ENCODE peak calls at places on chromosomes 12 and 14, in four cellular contexts. I is IMR-90, A is HepG2, X is K562. O is an unnamed sample.

GRCh38 chr12:67943295-67943892 is 45.9 kb upstream of the IFNG-AS1 start:
- DNase-seq in I (peak; percentile 74), X (peak; percentile 11), A (peak; percentile 46), O (peak; percentile 67)

GRCh38 chr12:68971404-68971803 is 38.4 kb upstream of the CPM start:
- DNase-seq in A (no peak), I (peak; percentile 82), X (no peak), O (peak; percentile 19)

GRCh38 chr12:40375076-40375475 is 150.3 kb downstream of the LRRK2 start:
- DNase-seq in I (peak; percentile 0), A (peak; percentile 2), X (no peak), O (no peak)

GRCh38 chr12:56028511-56029165 is 7.8 kb downstream of the IKZF4 start:
- DNase-seq in A (no peak), I (no peak), X (no peak), O (no peak)

GRCh38 chr14:63203618-63204406 is 431 bp upstream of the RHOJ start:
- DNase-seq in I (peak; percentile 99), A (peak; percentile 90), X (no peak), O (no peak)

GRCh38 chr12:14313379-14313778 is 52.1 kb upstream of the ATF7IP start:
- DNase-seq in X (no peak), I (peak; percentile 13), A (no peak), O (no peak)

GRCh38 chr12:53824001-53824716 is 72.4 kb upstream of the CISTR start:
- DNase-seq in A (no peak), X (no peak), I (no peak), O (no peak)

GRCh38 chr12:65534105-65534841 is 255.8 kb downstream of the MSRB3 start:
- DNase-seq in X (no peak), A (no peak), I (no peak), O (no peak)

GRCh38 chr14:20415723-20416622 is 2.7 kb upstream of the TEP1 start:
- DNase-seq in I (peak; percentile 61), A (peak; percentile 69), X (peak; percentile 35), O (peak; percentile 67)

GRCh38 chr12:19021646-19022045 is 107.9 kb upstream of the PLEKHA5 start:
- DNase-seq in A (peak; percentile 31), I (peak; percentile 58), X (no peak), O (peak; percentile 55)

GRCh38 chr12:54016478-54016964 is 7.7 kb downstream of the HOXC8 start:
- DNase-seq in X (no peak), I (peak; percentile 11), A (no peak), O (peak; percentile 84)

GRCh38 chr12:63752283-63752682 is 27.4 kb upstream of the RXYLT1 start:
- DNase-seq in X (no peak), I (no peak), A (no peak), O (no peak)

GRCh38 chr14:21454843-21455550 is 926 bp downstream of the CHD8 start:
- DNase-seq in X (no peak), A (peak; percentile 33), I (peak; percentile 6), O (no peak)

GRCh38 chr12:70849265-70849960 is 71.1 kb downstream of the PTPRR start:
- DNase-seq in X (no peak), I (peak; percentile 0), A (peak; percentile 2), O (peak; percentile 4)

GRCh38 chr14:82420874-82421273 is 887.2 kb upstream of the SEL1L start:
- DNase-seq in A (no peak), I (no peak), X (no peak), O (no peak)

GRCh38 chr12:3456809-3457208 is 34.2 kb upstream of the PRMT8 start:
- DNase-seq in A (peak; percentile 5), I (no peak), X (no peak), O (no peak)

GRCh38 chr12:111034911-111035577 is 114.7 kb upstream of the MYL2 start:
- DNase-seq in X (no peak), I (no peak), A (no peak), O (peak; percentile 29)

GRCh38 chr14:22537436-22538310 is 51.4 kb downstream of the DAD1 start:
- DNase-seq in I (no peak), A (no peak), X (no peak), O (no peak)

GRCh38 chr14:71163842-71164500 is 256.7 kb downstream of the PCNX1 start:
- DNase-seq in X (no peak), A (no peak), I (no peak), O (no peak)

GRCh38 chr14:46401066-46401465 is 250.5 kb downstream of the RPL10L start:
- DNase-seq in A (no peak), I (no peak), X (no peak), O (no peak)

GRCh38 chr12:2976581-2976996 is 17.4 kb downstream of the TEAD4 start:
- DNase-seq in A (no peak), I (no peak), X (peak; percentile 45), O (no peak)

GRCh38 chr14:50311337-50311973 is 574 bp downstream of the L2HGDH start:
- DNase-seq in A (peak; percentile 5), I (no peak), X (no peak), O (no peak)

GRCh38 chr12:27048822-27049752 is 26.7 kb downstream of the MED21 start:
- DNase-seq in I (peak; percentile 91), A (no peak), X (peak; percentile 25), O (peak; percentile 60)

GRCh38 chr12:119803391-119803791 is 73.7 kb downstream of the CIT start:
- DNase-seq in A (no peak), X (no peak), I (peak; percentile 42), O (no peak)

GRCh38 chr14:68590233-68590535 is 202.7 kb downstream of the ZFP36L1 start:
- DNase-seq in A (no peak), I (no peak), X (no peak), O (no peak)

GRCh38 chr12:123897221-123897620 is 75.4 kb downstream of the CCDC92 start:
- DNase-seq in X (no peak), A (no peak), I (peak; percentile 72), O (no peak)

GRCh38 chr14:21985081-21985480 is 311.5 kb upstream of the OR4E1 start:
- DNase-seq in I (no peak), A (no peak), X (no peak), O (no peak)

GRCh38 chr12:56450241-56450640 is 1.0 kb upstream of the TIMELESS start:
- DNase-seq in I (no peak), A (no peak), X (no peak), O (no peak)

GRCh38 chr12:31322651-31323248 is 3.2 kb downstream of the SINHCAF start:
- DNase-seq in X (no peak), A (no peak), I (peak; percentile 59), O (peak; percentile 43)

GRCh38 chr14:23513005-23513412 is 38.6 kb downstream of the ZFHX2 start:
- DNase-seq in A (no peak), I (no peak), X (no peak), O (no peak)

GRCh38 chr14:103739466-103739792 is 23.8 kb downstream of the ZFYVE21 start:
- DNase-seq in I (no peak), X (no peak), A (no peak), O (no peak)

GRCh38 chr14:54776361-54777001 is 126.1 kb downstream of the GCH1 start:
- DNase-seq in A (no peak), I (peak; percentile 79), X (no peak), O (no peak)

GRCh38 chr12:71755146-71755892 is 656 bp downstream of the RAB21 start:
- DNase-seq in A (peak; percentile 18), I (peak; percentile 73), X (no peak), O (peak; percentile 36)

GRCh38 chr12:32120419-32120818 is 13.8 kb downstream of the BICD1 start:
- DNase-seq in X (no peak), I (peak; percentile 40), A (no peak), O (no peak)

GRCh38 chr12:89882051-89882450 is 173.4 kb upstream of the ATP2B1 start:
- DNase-seq in I (peak; percentile 89), X (no peak), A (no peak), O (no peak)

GRCh38 chr12:89883630-89884364 is 175.2 kb upstream of the ATP2B1 start:
- DNase-seq in A (no peak), X (no peak), I (peak; percentile 48), O (no peak)

GRCh38 chr12:89884917-89885316 is 176.3 kb upstream of the ATP2B1 start:
- DNase-seq in X (no peak), A (no peak), I (no peak), O (no peak)

GRCh38 chr12:89882757-89883156 is 174.1 kb upstream of the ATP2B1 start:
- DNase-seq in X (no peak), I (no peak), A (no peak), O (no peak)

DNA sequence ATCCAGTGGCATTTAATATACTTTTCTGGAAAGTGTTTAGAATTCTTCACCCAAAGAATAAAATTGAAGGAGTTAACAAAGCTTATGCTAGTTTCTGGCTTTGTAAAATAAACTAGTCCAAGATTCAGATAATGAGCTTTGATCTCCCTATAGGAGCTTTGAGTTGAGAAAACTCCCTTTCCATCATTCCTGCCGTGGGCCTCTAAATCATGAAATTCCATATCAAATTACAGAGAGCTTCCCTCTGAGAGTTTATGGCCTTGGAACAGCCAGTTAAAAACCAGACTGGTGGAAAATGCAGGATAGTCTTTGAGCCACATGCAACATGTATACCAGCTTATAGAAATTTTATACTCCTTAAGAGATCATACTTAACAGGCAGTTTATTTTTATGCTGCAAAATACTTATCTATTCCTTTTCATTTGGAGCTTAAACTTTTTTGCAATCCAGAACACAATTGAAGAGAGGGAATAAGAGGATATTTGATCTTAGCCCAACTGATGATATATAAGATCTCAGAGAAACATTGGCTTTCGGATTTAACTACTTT is 175.8 kb upstream of the ATP2B1 start:
- DNase-seq in I (peak; percentile 11), A (no peak), X (no peak), O (no peak)
- TF ChIP-seq MAFK in I (no peak), A (no peak), X (no peak), O (no peak)

GRCh38 chr12:122870867-122871664 is 24.9 kb downstream of the VPS37B start:
- DNase-seq in X (no peak), A (no peak), I (peak; percentile 70), O (no peak)
- TF ChIP-seq USF2 in X (no peak), A (no peak), I (no peak), O (no peak)

GRCh38 chr14:61452452-61452851 is 131.1 kb downstream of the PRKCH start:
- DNase-seq in X (no peak), A (no peak), I (no peak), O (no peak)
- TF ChIP-seq SMC3 in X (no peak), A (no peak), I (no peak), O (no peak)

DNA sequence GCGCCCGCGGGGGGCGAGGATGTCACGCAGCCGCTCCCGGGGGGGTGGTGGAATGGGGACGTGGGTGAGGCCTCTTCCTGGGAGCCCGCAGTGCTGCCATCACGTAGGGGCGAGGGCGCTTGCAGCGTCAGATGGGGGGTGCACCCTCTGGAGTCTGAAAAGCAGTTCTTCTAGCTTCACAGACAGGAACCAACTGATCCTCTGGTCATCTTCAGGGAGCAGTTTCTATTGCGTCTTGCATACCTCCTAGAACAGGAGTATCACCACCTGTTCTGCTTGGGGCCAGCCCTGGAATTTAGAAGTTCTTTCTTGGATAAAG is 36.9 kb upstream of the PRIMA1 start:
- DNase-seq in X (no peak), I (no peak), A (no peak), O (no peak)
- TF ChIP-seq MAFK in X (no peak), I (no peak), A (no peak), O (no peak)

DNA sequence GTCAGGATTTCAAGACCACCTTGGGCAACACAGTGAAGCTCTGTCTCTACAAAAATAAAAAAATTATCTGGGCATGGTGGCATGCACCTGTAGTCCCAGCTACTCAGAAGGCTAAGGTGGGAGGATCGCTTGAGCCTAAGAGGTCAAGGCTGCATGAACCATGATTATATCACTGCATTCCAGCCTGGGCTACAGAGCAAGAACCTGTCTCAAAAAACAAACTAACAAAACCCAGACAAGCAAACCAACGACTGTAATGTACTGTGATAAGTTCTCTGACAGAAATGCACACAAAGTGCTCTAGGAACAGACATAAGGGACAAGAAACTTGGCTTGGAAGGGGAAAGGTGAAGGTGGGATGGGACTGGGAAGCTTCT is 22.4 kb downstream of the ENTPD5 start:
- DNase-seq in I (no peak), X (no peak), A (peak; percentile 73), O (no peak)
- TF ChIP-seq USF2 in I (no peak), X (no peak), A (no peak), O (no peak)

O was measured in A549.